ENCODE peak calls at places on chromosomes 13 and 19, in seven cellular contexts. R, O, K, T, E, W and I are unnamed samples.

GRCh38 chr19:2503521-2504109 is 27.7 kb downstream of the GADD45B start:
- DNase-seq in R (peak; percentile 64), O (peak; percentile 63), K (peak; percentile 63), T (peak; percentile 67), E (peak; percentile 67), W (peak; percentile 75), I (no peak)

GRCh38 chr19:3095375-3096191 is 1.4 kb downstream of the GNA11 start:
- DNase-seq in R (peak; percentile 89), O (peak; percentile 15), K (no peak), T (peak; percentile 38), E (peak; percentile 67), W (no peak), I (no peak)

GRCh38 chr13:48400820-48401219 is 12.1 kb downstream of the LPAR6 start:
- DNase-seq in R (no peak), O (no peak), K (no peak), T (no peak), E (no peak), W (peak; percentile 14), I (no peak)

GRCh38 chr13:51444922-51445321 is 7.9 kb downstream of the INTS6 start:
- DNase-seq in R (no peak), O (no peak), K (no peak), T (no peak), E (no peak), W (no peak), I (no peak)

GRCh38 chr13:81957121-81957520 is 1616.2 kb upstream of the SPRY2 start:
- DNase-seq in R (no peak), O (no peak), K (no peak), T (no peak), E (no peak), W (no peak), I (no peak)

GRCh38 chr19:12937243-12938053 is 961 bp upstream of the CALR start:
- DNase-seq in R (no peak), O (no peak), K (no peak), T (no peak), E (no peak), W (peak; percentile 25), I (no peak)

GRCh38 chr19:6423499-6424189 is 967 bp downstream of the KHSRP start:
- DNase-seq in R (no peak), O (no peak), K (no peak), T (no peak), E (no peak), W (peak; percentile 33), I (peak; percentile 57)

GRCh38 chr13:38758278-38758677 is 71.4 kb downstream of the FREM2 start:
- DNase-seq in R (no peak), O (no peak), K (no peak), T (no peak), E (no peak), W (no peak), I (no peak)

GRCh38 chr19:10464456-10464855 is 38.7 kb downstream of the KEAP1 start:
- DNase-seq in R (no peak), O (no peak), K (no peak), T (no peak), E (no peak), W (no peak), I (no peak)

GRCh38 chr19:48770223-48770622 is 14.9 kb downstream of the FGF21 start:
- DNase-seq in R (no peak), O (no peak), K (no peak), T (no peak), E (no peak), W (peak; percentile 42), I (no peak)

GRCh38 chr19:7742575-7742974 is 4.8 kb downstream of the CD209 start:
- DNase-seq in R (no peak), O (no peak), K (no peak), T (no peak), E (no peak), W (no peak), I (no peak)

GRCh38 chr19:33456076-33456844 is 65.3 kb downstream of the PEPD start:
- DNase-seq in R (no peak), O (no peak), K (no peak), T (no peak), E (peak; percentile 22), W (no peak), I (no peak)

GRCh38 chr19:38615007-38615581 is 2.7 kb downstream of the MAP4K1 start:
- DNase-seq in R (no peak), O (no peak), K (no peak), T (no peak), E (no peak), W (no peak), I (no peak)

GRCh38 chr19:6828306-6828697 is 55.8 kb downstream of the VAV1 start:
- DNase-seq in R (no peak), O (no peak), K (no peak), T (no peak), E (no peak), W (no peak), I (no peak)

GRCh38 chr13:42174344-42175162 is 97.4 kb upstream of the AKAP11 start:
- DNase-seq in R (no peak), O (no peak), K (no peak), T (no peak), E (no peak), W (no peak), I (no peak)

GRCh38 chr19:3039641-3040077 is 10.6 kb upstream of the TLE2 start:
- DNase-seq in R (no peak), O (no peak), K (no peak), T (no peak), E (no peak), W (no peak), I (no peak)

GRCh38 chr13:78598382-78598781 is 5.0 kb downstream of the POU4F1 start:
- DNase-seq in R (no peak), O (no peak), K (no peak), T (no peak), E (no peak), W (no peak), I (no peak)